ENCODE peak calls at places on chromosomes 3 and 15, in six cellular contexts. V, F, Y, P, H and D are unnamed samples.

GRCh38 chr3:171309906-171310359 is 150.3 kb downstream of the TNIK start:
- DNase-seq in F (peak), H (no peak), V (peak), P (no peak), Y (peak), D (no peak)

GRCh38 chr3:141487419-141488345 is 855 bp downstream of the RASA2 start:
- DNase-seq in V (peak), F (peak), P (peak), H (peak), Y (peak), D (peak)

GRCh38 chr3:192419312-192419711 is 308.0 kb downstream of the FGF12 start:
- DNase-seq in P (no peak), V (no peak), H (no peak), F (no peak), Y (no peak), D (no peak)

GRCh38 chr3:155746703-155747102 is 1.8 kb upstream of the PLCH1 start:
- DNase-seq in V (no peak), F (no peak), H (no peak), P (no peak), Y (no peak), D (no peak)

GRCh38 chr15:73325191-73325980 is 43.4 kb downstream of the HCN4 start:
- DNase-seq in Y (no peak), V (peak), F (no peak), H (no peak), P (no peak), D (peak)

GRCh38 chr3:10357592-10358308 is 36.8 kb upstream of the SEC13 start:
- DNase-seq in V (peak), F (peak), Y (peak), P (no peak), H (no peak), D (no peak)

GRCh38 chr3:10116138-10116460 is 624 bp downstream of the BRK1 start:
- DNase-seq in Y (peak), V (peak), F (peak), H (no peak), P (no peak), D (no peak)

GRCh38 chr3:183038221-183038620 is 57.9 kb upstream of the DCUN1D1 start:
- DNase-seq in F (no peak), H (no peak), V (no peak), Y (no peak), P (no peak), D (no peak)

GRCh38 chr3:134904333-134904771 is 109.3 kb downstream of the EPHB1 start:
- DNase-seq in F (no peak), P (no peak), Y (no peak), H (no peak), V (no peak), D (no peak)

GRCh38 chr15:99181544-99181943 is 67.8 kb downstream of the TTC23 start:
- DNase-seq in P (no peak), Y (peak), H (no peak), V (peak), F (no peak), D (no peak)

GRCh38 chr3:142087676-142088075 is 61.7 kb downstream of the TFDP2 start:
- DNase-seq in V (no peak), F (peak), P (no peak), Y (peak), H (no peak), D (no peak)

GRCh38 chr3:185825639-185826481 is 1.0 kb upstream of the IGF2BP2 start:
- DNase-seq in P (no peak), F (peak), V (peak), Y (peak), H (peak), D (peak)

GRCh38 chr3:65348596-65348995 is 660.8 kb upstream of the ADAMTS9 start:
- DNase-seq in F (peak), Y (peak), V (no peak), P (no peak), H (no peak), D (no peak)

GRCh38 chr15:58454950-58455401 is 23.2 kb downstream of the LIPC start:
- DNase-seq in P (no peak), H (no peak), Y (no peak), F (no peak), V (no peak), D (no peak)

GRCh38 chr3:78178209-78178608 is 1138.3 kb downstream of the ROBO2 start:
- DNase-seq in H (no peak), F (no peak), V (no peak), Y (no peak), P (no peak), D (no peak)

GRCh38 chr3:53256704-53257055 is 858 bp upstream of the TKT start:
- DNase-seq in P (no peak), Y (no peak), F (no peak), V (no peak), H (no peak), D (no peak)

GRCh38 chr3:171878441-171879225 is 35.5 kb downstream of the TMEM212 start:
- DNase-seq in H (no peak), F (peak), Y (peak), P (no peak), V (peak), D (no peak)

GRCh38 chr3:4493931-4494806 is 1.0 kb downstream of the ITPR1 start:
- DNase-seq in Y (peak), F (peak), H (peak), P (no peak), V (peak), D (peak)

GRCh38 chr15:85151861-85152260 is 170.2 kb downstream of the PDE8A start:
- DNase-seq in P (no peak), F (peak), H (no peak), V (peak), Y (no peak), D (no peak)

GRCh38 chr3:36792342-36792741 is 28.0 kb upstream of the DCLK3 start:
- DNase-seq in P (peak), H (peak), Y (peak), F (peak), V (peak), D (peak)

DNA sequence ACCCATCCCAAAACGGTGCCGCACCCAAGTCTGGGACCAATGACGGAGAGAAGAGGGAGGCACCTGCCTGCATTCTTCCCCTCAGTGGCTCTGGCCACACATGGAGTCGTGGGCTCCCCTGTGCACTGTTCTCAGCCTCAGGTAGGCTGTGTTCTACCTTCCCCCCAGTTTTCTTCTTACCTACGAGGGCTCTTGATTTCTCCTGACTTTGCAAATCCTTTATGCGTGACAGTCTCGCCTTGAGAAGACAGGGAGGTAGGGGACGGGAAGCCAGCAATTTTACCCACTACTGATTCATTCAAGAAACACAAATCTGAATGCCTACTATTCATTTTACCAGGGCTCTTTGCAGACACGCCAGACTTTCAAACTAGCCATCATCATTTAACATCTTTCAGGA is 261.3 kb upstream of the NSMCE3 start:
- DNase-seq in F (no peak), P (no peak), V (no peak), Y (no peak), H (no peak), D (no peak)
- H3K27ac ChIP-seq in F (no peak), P (no peak), V (no peak), Y (no peak), H (no peak), D (no peak)

DNA sequence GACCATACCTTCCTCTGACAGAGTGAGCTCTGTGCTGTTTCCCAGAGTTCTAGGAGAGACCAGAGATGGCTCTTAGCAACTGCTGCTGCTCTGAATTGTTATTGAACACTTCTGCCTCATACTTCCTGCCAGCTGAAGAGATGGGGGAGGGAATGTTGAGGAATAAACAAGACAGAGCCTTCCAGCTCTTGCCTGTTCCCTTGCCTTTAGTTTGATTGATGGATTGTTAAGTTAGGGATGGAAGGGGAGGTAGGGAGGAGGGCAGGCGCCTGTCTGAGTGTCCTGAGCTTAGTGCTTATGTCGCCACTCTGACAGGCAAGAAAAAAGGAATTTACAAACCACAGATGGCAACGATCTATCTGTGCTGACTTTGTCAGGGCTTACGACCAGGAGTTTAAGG is 42.8 kb downstream of the ZNF609 start:
- DNase-seq in V (peak), Y (peak), H (no peak), F (peak), P (no peak), D (no peak)
- H3K9ac ChIP-seq in V (peak), Y (peak), H (no peak), F (no peak), P (no peak), D (no peak)

GRCh38 chr15:93271871-93272270 is 182.9 kb upstream of the RGMA start:
- DNase-seq in P (no peak), Y (no peak), F (no peak), H (no peak), V (no peak), D (no peak)
- H3K18ac ChIP-seq in P (no peak), Y (no peak), F (no peak), H (no peak), V (no peak), D (no peak)

GRCh38 chr3:58217209-58217811 is 6.5 kb upstream of the DNASE1L3 start:
- DNase-seq in Y (peak), V (peak), P (no peak), H (peak), F (peak), D (peak)

GRCh38 chr3:58215317-58216025 is 4.7 kb upstream of the DNASE1L3 start:
- DNase-seq in P (no peak), F (no peak), Y (no peak), V (no peak), H (no peak), D (no peak)

GRCh38 chr3:58210761-58211477 is at the start of gene DNASE1L3:
- DNase-seq in H (no peak), V (no peak), Y (no peak), P (no peak), F (no peak), D (no peak)

GRCh38 chr3:58216496-58217197 is 5.9 kb upstream of the DNASE1L3 start:
- DNase-seq in V (no peak), F (no peak), Y (no peak), H (peak), P (no peak), D (no peak)

GRCh38 chr3:58214484-58215316 is 3.9 kb upstream of the DNASE1L3 start:
- DNase-seq in H (no peak), F (peak), V (peak), Y (peak), P (no peak), D (peak)
- H3K27ac ChIP-seq in H (no peak), F (no peak), V (no peak), Y (no peak), P (no peak), D (no peak)